ENCODE peak calls at places on chromosomes 3 and 15, in nine cellular contexts. O, X, Z, Q, N, A, B, D and P are unnamed samples.

GRCh38 chr3:194375473-194375872 is 5.9 kb upstream of the LRRC15 start:
- DNase-seq in A (no peak), Q (no peak), B (no peak), X (no peak), N (no peak), D (no peak), O (no peak), Z (peak; percentile 26), P (no peak)

GRCh38 chr3:152524198-152525140 is 255.7 kb downstream of the MBNL1 start:
- DNase-seq in B (peak; percentile 4), O (peak; percentile 42), Z (peak; percentile 44), D (peak; percentile 21), A (peak; percentile 69), X (peak; percentile 59), Q (peak; percentile 57), N (peak; percentile 67), P (no peak)

GRCh38 chr3:52044869-52045616 is 11.3 kb downstream of the DUSP7 start:
- DNase-seq in Q (no peak), B (no peak), Z (no peak), A (no peak), N (no peak), O (no peak), D (no peak), X (no peak), P (no peak)

GRCh38 chr3:159263750-159264561 is 462.1 kb downstream of the MFSD1 start:
- DNase-seq in N (no peak), O (no peak), D (no peak), A (peak; percentile 52), B (no peak), Z (peak; percentile 30), Q (peak; percentile 73), X (peak; percentile 32), P (peak; percentile 44)

GRCh38 chr3:17442332-17443049 is 299.9 kb downstream of the TBC1D5 start:
- DNase-seq in Z (no peak), A (no peak), D (no peak), X (no peak), N (no peak), O (no peak), B (no peak), Q (no peak), P (no peak)

GRCh38 chr3:150764607-150765366 is 1.8 kb upstream of the SIAH2 start:
- DNase-seq in B (no peak), Z (no peak), O (no peak), X (no peak), Q (no peak), A (no peak), D (no peak), N (no peak), P (no peak)

GRCh38 chr3:45832691-45833090 is 9.2 kb downstream of the LZTFL1 start:
- DNase-seq in A (peak; percentile 25), B (no peak), Q (peak; percentile 50), D (no peak), Z (no peak), X (no peak), O (no peak), N (no peak), P (no peak)

GRCh38 chr15:86231864-86232801 is 152.5 kb downstream of the AGBL1 start:
- DNase-seq in Z (peak; percentile 57), B (no peak), A (peak; percentile 9), D (no peak), Q (peak; percentile 25), O (peak; percentile 31), X (peak; percentile 6), N (no peak), P (peak; percentile 34)

GRCh38 chr15:43218908-43219706 is 1.7 kb downstream of the EPB42 start:
- DNase-seq in A (peak; percentile 12), Q (no peak), D (no peak), Z (peak; percentile 52), B (no peak), X (no peak), N (no peak), O (no peak), P (no peak)

GRCh38 chr15:63815796-63816533 is 17.8 kb downstream of the HERC1 start:
- DNase-seq in N (no peak), D (no peak), Z (no peak), A (no peak), X (no peak), Q (no peak), B (no peak), O (no peak), P (no peak)

GRCh38 chr3:8981296-8981695 is 18.0 kb upstream of the RAD18 start:
- DNase-seq in O (no peak), B (no peak), Z (no peak), Q (no peak), N (no peak), D (no peak), X (no peak), A (no peak), P (no peak)

GRCh38 chr15:50450678-50451077 is 26.5 kb downstream of the USP8 start:
- DNase-seq in Q (no peak), B (no peak), Z (no peak), O (no peak), A (no peak), X (no peak), D (no peak), N (no peak), P (no peak)

GRCh38 chr15:53448215-53449001 is 311.1 kb downstream of the WDR72 start:
- DNase-seq in D (no peak), B (no peak), O (no peak), Z (no peak), Q (no peak), A (no peak), X (no peak), N (no peak), P (no peak)

GRCh38 chr3:71384393-71384792 is 199.1 kb downstream of the FOXP1 start:
- DNase-seq in N (no peak), D (no peak), X (no peak), A (no peak), B (no peak), Z (no peak), O (no peak), Q (no peak), P (no peak)

GRCh38 chr3:121735047-121735696 is 14.4 kb downstream of the GOLGB1 start:
- DNase-seq in B (no peak), X (no peak), D (no peak), N (no peak), Z (no peak), O (no peak), A (peak; percentile 35), Q (no peak), P (no peak)

GRCh38 chr15:70526221-70526973 is 237.0 kb downstream of the UACA start:
- DNase-seq in A (peak; percentile 85), O (peak; percentile 48), Q (peak; percentile 48), X (no peak), D (no peak), N (no peak), Z (no peak), B (peak; percentile 73), P (peak; percentile 31)

GRCh38 chr3:4419386-4419785 is 47.7 kb downstream of the SUMF1 start:
- DNase-seq in Z (no peak), A (no peak), D (no peak), X (no peak), O (no peak), B (no peak), N (no peak), Q (no peak), P (no peak)

GRCh38 chr15:72536506-72536905 is 62.4 kb downstream of the ARIH1 start:
- DNase-seq in Q (no peak), N (no peak), D (no peak), A (no peak), O (no peak), B (no peak), Z (no peak), X (no peak), P (no peak)

GRCh38 chr15:72535911-72536310 is 61.8 kb downstream of the ARIH1 start:
- DNase-seq in D (no peak), A (peak; percentile 21), O (no peak), X (no peak), Q (no peak), B (no peak), N (no peak), Z (no peak), P (no peak)

GRCh38 chr15:72538931-72539330 is 64.8 kb downstream of the ARIH1 start:
- DNase-seq in O (no peak), B (no peak), Q (no peak), X (no peak), Z (no peak), A (no peak), N (no peak), D (no peak), P (no peak)

GRCh38 chr15:72534522-72534921 is 60.4 kb downstream of the ARIH1 start:
- DNase-seq in D (no peak), N (no peak), B (no peak), X (no peak), A (no peak), Z (no peak), Q (no peak), O (no peak), P (no peak)

DNA sequence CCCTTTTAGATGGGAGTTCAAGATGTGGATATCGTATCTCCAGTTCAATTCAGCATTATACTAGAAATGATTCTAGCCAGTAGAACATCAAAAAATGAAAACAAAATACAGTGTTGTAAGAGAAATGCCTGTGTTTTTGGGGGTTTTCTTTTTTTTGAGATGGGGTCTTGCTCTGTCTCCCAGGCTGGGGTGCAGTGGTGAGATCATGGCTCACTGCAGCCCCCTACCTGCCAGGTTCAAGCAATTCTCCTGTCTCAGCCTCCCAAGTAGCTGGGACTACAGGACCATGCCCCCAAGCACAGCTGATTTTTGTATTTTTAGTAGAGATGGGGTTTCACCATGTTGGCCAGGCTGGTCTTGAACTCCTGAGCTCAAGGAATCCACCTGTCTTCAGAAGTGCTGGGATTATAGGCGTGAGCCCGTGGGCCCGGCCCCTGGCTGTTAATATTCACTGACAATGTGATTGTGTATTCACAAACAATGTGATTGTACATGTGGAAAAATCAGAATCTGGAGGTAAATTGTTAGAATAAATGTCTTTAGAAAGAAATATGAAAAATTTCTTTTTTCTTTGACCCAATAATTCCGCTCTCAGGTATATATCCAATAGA is 59.0 kb downstream of the ARIH1 start:
- DNase-seq in Z (no peak), Q (peak; percentile 28), X (no peak), O (no peak), B (no peak), D (no peak), A (no peak), N (no peak), P (no peak)
- TF ChIP-seq CTCF in Z (no peak), Q (peak; percentile 50), X (peak; percentile 59), O (no peak), B (peak; percentile 27), D (peak; percentile 25), A (peak; percentile 52), N (no peak), P (no peak)

GRCh38 chr15:67064607-67065530 is 533 bp upstream of the SMAD3 start:
- DNase-seq in Q (peak; percentile 67), Z (no peak), O (peak; percentile 70), B (no peak), A (no peak), N (peak; percentile 72), D (no peak), X (no peak), P (peak; percentile 82)
- TF ChIP-seq CTCF in Q (no peak), Z (no peak), O (no peak), B (peak; percentile 23), A (no peak), N (no peak), D (peak; percentile 24), X (peak; percentile 27), P (no peak)

GRCh38 chr15:37133619-37134018 is 33.3 kb upstream of the MEIS2 start:
- DNase-seq in X (no peak), O (no peak), D (no peak), B (peak; percentile 13), N (no peak), A (peak; percentile 43), Z (no peak), Q (no peak), P (no peak)
- TF ChIP-seq CTCF in X (peak; percentile 51), O (no peak), D (peak; percentile 42), B (peak; percentile 37), N (peak; percentile 40), A (peak; percentile 38), Z (no peak), Q (no peak), P (no peak)

GRCh38 chr15:79858469-79858868 is 38.3 kb downstream of the MTHFS start:
- DNase-seq in N (no peak), A (no peak), X (no peak), Q (no peak), B (no peak), Z (no peak), O (no peak), D (no peak), P (no peak)
- TF ChIP-seq CTCF in N (no peak), A (peak; percentile 3), X (peak; percentile 41), Q (no peak), B (peak; percentile 10), Z (no peak), O (no peak), D (no peak), P (no peak)